ENCODE peak calls at places on chromosome 10, in eight cellular contexts. F, M, T, X, Q, V, I and G are unnamed samples.

GRCh38 chr10:85888004-85888403 is 478.6 kb downstream of the GRID1 start:
- DNase-seq in F (no peak), M (peak), T (no peak), X (no peak), Q (peak), V (no peak), I (no peak), G (no peak)

GRCh38 chr10:12531305-12531738 is 182.0 kb downstream of the CAMK1D start:
- DNase-seq in F (no peak), M (peak), T (no peak), X (peak), Q (no peak), V (no peak), I (no peak), G (no peak)

GRCh38 chr10:80498833-80499671 is 38.6 kb upstream of the SH2D4B start:
- DNase-seq in F (no peak), M (peak), T (no peak), X (peak), Q (peak), V (no peak), I (no peak), G (no peak)

GRCh38 chr10:84204122-84204521 is 9.8 kb downstream of the CDHR1 start:
- DNase-seq in F (peak), M (no peak), T (no peak), X (no peak), Q (peak), V (no peak), I (peak), G (peak)

GRCh38 chr10:3902054-3902808 is 117.2 kb upstream of the KLF6 start:
- DNase-seq in F (no peak), M (no peak), T (no peak), X (no peak), Q (peak), V (peak), I (no peak), G (no peak)

GRCh38 chr10:115980470-115980869 is 292.5 kb downstream of the GFRA1 start:
- DNase-seq in F (no peak), M (no peak), T (no peak), X (no peak), Q (no peak), V (no peak), I (no peak), G (no peak)

GRCh38 chr10:133127291-133128125 is 32.5 kb upstream of the KNDC1 start:
- DNase-seq in F (peak), M (peak), T (no peak), X (no peak), Q (no peak), V (no peak), I (peak), G (peak)

GRCh38 chr10:11404931-11405330 is 206.5 kb downstream of the USP6NL start:
- DNase-seq in F (no peak), M (no peak), T (no peak), X (no peak), Q (no peak), V (no peak), I (no peak), G (no peak)

GRCh38 chr10:113957013-113957412 is 86.7 kb upstream of the ADRB1 start:
- DNase-seq in F (no peak), M (peak), T (no peak), X (peak), Q (peak), V (no peak), I (no peak), G (no peak)

GRCh38 chr10:49158399-49158798 is 24.6 kb upstream of the FAM170B start:
- DNase-seq in F (no peak), M (no peak), T (no peak), X (no peak), Q (no peak), V (no peak), I (no peak), G (no peak)

GRCh38 chr10:7788640-7789335 is 811 bp downstream of the ATP5F1C start:
- DNase-seq in F (no peak), M (no peak), T (no peak), X (peak), Q (peak), V (no peak), I (peak), G (peak)

GRCh38 chr10:133325761-133326463 is 10.8 kb downstream of the CALY start:
- DNase-seq in F (peak), M (no peak), T (no peak), X (no peak), Q (no peak), V (no peak), I (peak), G (no peak)

GRCh38 chr10:127122831-127123230 is 73.6 kb downstream of the INSYN2A start:
- DNase-seq in F (no peak), M (no peak), T (no peak), X (no peak), Q (no peak), V (no peak), I (no peak), G (no peak)

GRCh38 chr10:82150123-82150900 is 275.3 kb downstream of the NRG3 start:
- DNase-seq in F (peak), M (peak), T (peak), X (no peak), Q (no peak), V (no peak), I (peak), G (no peak)

GRCh38 chr10:106499448-106499847 is 665.1 kb downstream of the SORCS1 start:
- DNase-seq in F (no peak), M (no peak), T (no peak), X (no peak), Q (no peak), V (no peak), I (no peak), G (no peak)

GRCh38 chr10:97333601-97334369 is 744 bp downstream of the FRAT2 start:
- DNase-seq in F (peak), M (peak), T (no peak), X (peak), Q (no peak), V (no peak), I (peak), G (peak)

GRCh38 chr10:12614390-12615003 is 265.1 kb downstream of the CAMK1D start:
- DNase-seq in F (no peak), M (no peak), T (no peak), X (no peak), Q (no peak), V (no peak), I (no peak), G (no peak)

GRCh38 chr10:87860156-87860795 is 3.1 kb downstream of the KLLN start:
- DNase-seq in F (no peak), M (peak), T (no peak), X (peak), Q (peak), V (peak), I (peak), G (peak)

GRCh38 chr10:69051303-69051702 is 36.6 kb upstream of the SRGN start:
- DNase-seq in F (no peak), M (no peak), T (no peak), X (peak), Q (no peak), V (no peak), I (no peak), G (no peak)

GRCh38 chr10:97196213-97197029 is 10.7 kb upstream of the SLIT1 start:
- DNase-seq in F (peak), M (peak), T (peak), X (peak), Q (peak), V (no peak), I (peak), G (peak)

GRCh38 chr10:125209591-125210373 is 49.4 kb upstream of the CTBP2 start:
- DNase-seq in F (no peak), M (no peak), T (no peak), X (peak), Q (no peak), V (no peak), I (no peak), G (no peak)
- TF ChIP-seq USF2 in F (no peak), M (no peak), T (no peak), X (no peak), Q (no peak), V (no peak), I (no peak), G (no peak)

GRCh38 chr10:71774916-71775702 is 1.8 kb upstream of the VSIR start:
- DNase-seq in F (no peak), M (no peak), T (no peak), X (no peak), Q (no peak), V (no peak), I (no peak), G (no peak)
- TF ChIP-seq USF2 in F (no peak), M (no peak), T (no peak), X (no peak), Q (no peak), V (no peak), I (no peak), G (no peak)

GRCh38 chr10:56316603-56317002 is 44.5 kb downstream of the ZWINT start:
- DNase-seq in F (no peak), M (no peak), T (no peak), X (no peak), Q (no peak), V (no peak), I (no peak), G (no peak)
- TF ChIP-seq USF2 in F (no peak), M (no peak), T (no peak), X (no peak), Q (no peak), V (no peak), I (no peak), G (no peak)

GRCh38 chr10:129868470-129869035 is 95.5 kb downstream of the EBF3 start:
- DNase-seq in F (peak), M (no peak), T (no peak), X (no peak), Q (no peak), V (no peak), I (no peak), G (no peak)

GRCh38 chr10:129870042-129870757 is 93.9 kb downstream of the EBF3 start:
- DNase-seq in F (no peak), M (no peak), T (no peak), X (no peak), Q (no peak), V (no peak), I (peak), G (no peak)

GRCh38 chr10:129873351-129873750 is 90.7 kb downstream of the EBF3 start:
- DNase-seq in F (no peak), M (no peak), T (no peak), X (no peak), Q (no peak), V (no peak), I (no peak), G (no peak)

GRCh38 chr10:129872001-129872400 is 92.1 kb downstream of the EBF3 start:
- DNase-seq in F (no peak), M (no peak), T (no peak), X (no peak), Q (no peak), V (no peak), I (no peak), G (no peak)

DNA sequence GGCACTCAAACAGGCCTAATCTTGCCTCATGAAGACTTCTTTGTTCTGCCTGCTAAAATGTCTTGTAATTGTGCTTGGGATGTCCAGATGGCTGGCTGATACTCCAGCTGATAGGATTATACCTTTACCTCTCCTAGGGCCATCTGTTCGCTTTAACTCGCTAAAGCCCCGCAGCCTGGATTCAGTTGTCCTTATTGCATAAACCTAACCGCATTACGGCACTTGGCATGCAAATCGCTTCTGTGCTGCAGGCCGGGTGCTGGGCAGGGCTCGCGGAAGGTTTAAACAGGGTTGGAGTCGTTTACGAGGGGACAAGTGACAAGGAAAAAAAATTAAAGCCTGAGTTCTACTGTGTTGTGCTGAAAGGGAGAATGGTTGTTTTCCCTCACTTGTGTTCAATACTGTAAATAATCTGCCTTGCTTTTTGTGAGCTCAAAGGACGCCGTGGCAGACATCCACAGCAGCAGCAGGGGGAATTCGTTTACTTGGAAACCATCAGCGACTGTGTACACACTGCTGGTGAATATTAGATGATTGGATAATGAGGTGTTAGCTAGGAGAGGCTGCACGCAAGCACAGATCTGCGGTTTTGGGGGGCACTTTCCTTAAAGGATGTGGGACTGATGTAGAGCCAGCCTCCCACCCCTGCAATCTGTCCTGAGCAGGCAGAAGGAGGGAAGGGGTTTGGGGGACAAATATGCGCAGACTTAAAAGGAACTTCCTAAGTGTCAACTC is 93.0 kb downstream of the EBF3 start:
- DNase-seq in F (no peak), M (no peak), T (no peak), X (peak), Q (no peak), V (no peak), I (peak), G (no peak)
- TF ChIP-seq USF2 in F (no peak), M (no peak), T (no peak), X (no peak), Q (no peak), V (no peak), I (no peak), G (no peak)

DNA sequence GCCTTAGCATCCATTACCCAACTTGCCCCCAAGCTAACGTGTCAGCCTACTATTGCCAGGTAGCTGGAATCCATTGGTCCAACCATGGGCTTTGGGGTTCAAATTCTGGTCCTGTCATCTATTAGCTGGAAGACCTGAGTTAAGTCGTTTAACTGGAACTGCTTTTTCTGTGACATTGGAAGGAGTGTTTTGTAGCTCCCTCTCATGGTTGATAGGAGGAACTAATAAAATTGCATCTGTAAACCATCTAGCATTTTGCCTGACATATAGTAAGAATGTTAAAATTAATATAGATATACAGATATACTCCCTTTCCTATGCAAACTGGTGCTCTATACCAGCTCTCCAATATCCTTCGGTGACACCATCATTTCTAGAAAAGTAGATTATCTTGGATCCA is 23.8 kb upstream of the SLF2 start:
- DNase-seq in F (no peak), M (peak), T (no peak), X (no peak), Q (no peak), V (no peak), I (no peak), G (no peak)
- TF ChIP-seq USF2 in F (no peak), M (no peak), T (no peak), X (no peak), Q (no peak), V (no peak), I (no peak), G (no peak)

GRCh38 chr10:79137826-79138225 is 69.1 kb downstream of the ZMIZ1 start:
- DNase-seq in F (no peak), M (no peak), T (no peak), X (peak), Q (no peak), V (peak), I (no peak), G (no peak)
- TF ChIP-seq USF2 in F (no peak), M (no peak), T (no peak), X (no peak), Q (no peak), V (no peak), I (no peak), G (no peak)

GRCh38 chr10:5094265-5095205 is at the start of gene AKR1C3:
- DNase-seq in F (no peak), M (peak), T (peak), X (peak), Q (peak), V (no peak), I (peak), G (peak)
- TF ChIP-seq USF2 in F (no peak), M (no peak), T (no peak), X (no peak), Q (no peak), V (no peak), I (no peak), G (no peak)

DNA sequence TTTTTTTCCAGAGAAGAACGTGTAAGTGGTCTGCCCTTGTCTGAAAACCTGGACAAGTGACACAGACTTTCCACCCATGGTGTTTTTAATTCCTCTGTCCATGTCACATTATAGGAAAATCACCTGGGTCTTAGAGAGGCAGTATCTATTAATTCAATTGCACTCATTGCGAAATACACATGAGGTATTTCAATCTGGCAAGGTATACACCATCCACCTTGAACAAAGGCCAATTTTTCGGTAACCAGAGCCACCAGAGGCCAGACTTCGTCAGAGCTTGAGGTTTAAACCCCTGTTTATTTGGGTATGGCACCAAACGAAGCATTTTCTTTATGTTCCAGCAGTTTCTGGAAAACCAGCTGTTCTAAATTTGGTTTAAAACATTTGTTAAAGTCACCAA is 539.7 kb upstream of the MGMT start:
- DNase-seq in F (no peak), M (no peak), T (no peak), X (no peak), Q (no peak), V (no peak), I (no peak), G (no peak)
- TF ChIP-seq USF2 in F (no peak), M (no peak), T (no peak), X (no peak), Q (no peak), V (no peak), I (no peak), G (no peak)

GRCh38 chr10:17228081-17229015 is at the start of gene VIM:
- DNase-seq in F (peak), M (peak), T (peak), X (peak), Q (no peak), V (peak), I (peak), G (peak)

GRCh38 chr10:17229016-17229716 is 1.1 kb downstream of the VIM start:
- DNase-seq in F (peak), M (peak), T (no peak), X (peak), Q (no peak), V (no peak), I (peak), G (peak)

GRCh38 chr10:17232276-17232987 is 4.4 kb downstream of the VIM start:
- DNase-seq in F (no peak), M (no peak), T (no peak), X (peak), Q (no peak), V (peak), I (no peak), G (no peak)

GRCh38 chr10:17229717-17229966 is 1.6 kb downstream of the VIM start:
- DNase-seq in F (no peak), M (peak), T (no peak), X (no peak), Q (no peak), V (no peak), I (no peak), G (no peak)

DNA sequence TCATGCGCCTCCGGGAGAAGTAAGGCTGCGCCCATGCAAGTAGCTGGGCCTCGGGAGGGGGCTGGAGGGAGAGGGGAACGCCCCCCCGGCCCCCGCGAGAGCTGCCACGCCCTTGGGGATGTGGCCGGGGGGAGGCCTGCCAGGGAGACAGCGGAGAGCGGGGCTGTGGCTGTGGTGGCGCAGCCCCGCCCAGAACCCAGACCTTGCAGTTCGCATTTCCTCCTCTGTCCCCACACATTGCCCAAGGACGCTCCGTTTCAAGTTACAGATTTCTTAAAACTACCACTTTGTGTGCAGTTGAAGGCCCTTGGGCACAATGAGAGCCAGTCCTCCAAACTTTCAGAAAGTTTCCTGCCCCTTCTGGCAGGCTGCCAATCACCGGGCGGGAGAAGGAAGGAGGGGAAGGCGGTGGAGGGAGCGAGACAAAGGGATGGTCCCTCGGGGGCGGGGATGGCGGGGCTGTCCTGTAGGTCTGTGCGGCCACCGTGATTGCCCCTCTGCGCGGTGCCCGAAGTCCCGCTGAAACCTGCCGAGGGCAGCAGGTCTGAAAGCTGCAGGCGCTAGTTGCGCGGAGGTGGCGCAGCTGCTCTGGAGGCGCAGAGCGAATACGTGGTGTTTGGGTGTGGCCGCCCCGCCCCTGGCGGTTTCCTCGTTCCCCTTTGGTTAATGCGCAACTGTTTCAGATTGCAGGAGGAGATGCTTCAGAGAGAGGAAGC is 2.1 kb downstream of the VIM start:
- DNase-seq in F (peak), M (peak), T (peak), X (peak), Q (no peak), V (peak), I (peak), G (peak)
- TF ChIP-seq USF2 in F (no peak), M (no peak), T (no peak), X (peak), Q (no peak), V (no peak), I (no peak), G (no peak)

GRCh38 chr10:67308912-67309311 is 383.1 kb downstream of the LRRTM3 start:
- DNase-seq in F (no peak), M (no peak), T (no peak), X (no peak), Q (no peak), V (no peak), I (no peak), G (no peak)
- TF ChIP-seq USF2 in F (no peak), M (no peak), T (no peak), X (no peak), Q (no peak), V (no peak), I (no peak), G (no peak)